ENCODE peak calls at places on chromosomes 11 and 22, in four cellular contexts. U, Z, R and C are unnamed samples.

GRCh38 chr22:49347376-49347775 is 480.3 kb downstream of the BRD1 start:
- DNase-seq in R (no peak), U (no peak), Z (no peak), C (no peak)

GRCh38 chr11:1502971-1503707 is 16.6 kb upstream of the MOB2 start:
- DNase-seq in U (no peak), R (no peak), Z (no peak), C (no peak)

GRCh38 chr22:41676134-41676533 is 12.5 kb downstream of the SNU13 start:
- DNase-seq in R (no peak), U (no peak), Z (no peak), C (no peak)

GRCh38 chr11:75781296-75781695 is 12.7 kb downstream of the DGAT2 start:
- DNase-seq in U (no peak), R (no peak), Z (no peak), C (no peak)

GRCh38 chr22:37196539-37197450 is 8.7 kb upstream of the C1QTNF6 start:
- DNase-seq in U (no peak), R (no peak), Z (peak), C (peak)

GRCh38 chr11:132913886-132914285 is 618.4 kb downstream of the OPCML start:
- DNase-seq in Z (no peak), U (no peak), R (no peak), C (no peak)

GRCh38 chr11:130369141-130369691 is 54.5 kb upstream of the ZBTB44 start:
- DNase-seq in U (no peak), R (no peak), Z (peak), C (no peak)

GRCh38 chr11:24264868-24265267 is 232.0 kb upstream of the LUZP2 start:
- DNase-seq in R (no peak), Z (no peak), U (no peak), C (no peak)

GRCh38 chr11:119874660-119875238 is 145.7 kb upstream of the NECTIN1 start:
- DNase-seq in R (no peak), U (no peak), Z (no peak), C (no peak)

GRCh38 chr11:13280777-13281176 is 3.2 kb downstream of the BMAL1 start:
- DNase-seq in U (no peak), R (no peak), Z (no peak), C (no peak)

GRCh38 chr11:103202048-103202651 is 92.9 kb downstream of the DYNC2H1 start:
- DNase-seq in R (no peak), Z (peak), U (no peak), C (peak)

GRCh38 chr11:102680945-102681344 is 24.6 kb downstream of the MMP27 start:
- DNase-seq in R (no peak), U (no peak), Z (peak), C (peak)

GRCh38 chr11:20162824-20163777 is 2.8 kb upstream of the DBX1 start:
- DNase-seq in U (no peak), Z (peak), R (no peak), C (peak)

GRCh38 chr11:102457056-102457677 is 4.6 kb upstream of the TMEM123 start:
- DNase-seq in U (no peak), Z (no peak), R (no peak), C (no peak)

GRCh38 chr11:116960916-116961315 is 123.5 kb upstream of the APOA1 start:
- DNase-seq in Z (peak), U (no peak), R (no peak), C (peak)

GRCh38 chr11:102929966-102930365 is 25.6 kb downstream of the MMP13 start:
- DNase-seq in R (no peak), Z (no peak), U (no peak), C (no peak)

GRCh38 chr11:10139656-10140055 is 154.4 kb downstream of the SBF2 start:
- DNase-seq in Z (peak), U (no peak), R (no peak), C (peak)

GRCh38 chr22:41857160-41857859 is 24.4 kb downstream of the SREBF2 start:
- DNase-seq in R (peak), U (peak), Z (peak), C (peak)

GRCh38 chr11:103091441-103091809 is 535 bp downstream of the DCUN1D5 start:
- DNase-seq in U (no peak), Z (peak), R (peak), C (peak)

GRCh38 chr11:91730620-91731019 is 494.0 kb upstream of the FAT3 start:
- DNase-seq in R (no peak), Z (no peak), U (no peak), C (no peak)

GRCh38 chr11:35619030-35619753 is 932 bp downstream of the FJX1 start:
- DNase-seq in Z (peak), R (no peak), U (peak), C (peak)

GRCh38 chr11:19777342-19778102 is 64.9 kb downstream of the NAV2 start:
- DNase-seq in Z (peak), U (no peak), R (no peak), C (peak)

GRCh38 chr22:37051629-37052385 is at the start of gene KCTD17:
- DNase-seq in U (peak), Z (peak), R (peak), C (peak)

GRCh38 chr11:94417386-94417987 is 16.3 kb upstream of the GPR83 start:
- DNase-seq in U (no peak), R (no peak), Z (peak), C (peak)

GRCh38 chr11:72334651-72335050 is 90.7 kb upstream of the PHOX2A start:
- DNase-seq in R (no peak), U (no peak), Z (no peak), C (no peak)

GRCh38 chr11:2752204-2752772 is 52.5 kb upstream of the KCNQ1OT1 start:
- DNase-seq in Z (no peak), R (no peak), U (no peak), C (peak)

GRCh38 chr11:68960299-68961071 is 20.3 kb downstream of the MRGPRD start:
- DNase-seq in U (no peak), Z (no peak), R (no peak), C (no peak)

GRCh38 chr11:69024509-69024908 is 11.5 kb upstream of the MRGPRF start:
- DNase-seq in Z (no peak), R (no peak), U (no peak), C (no peak)

GRCh38 chr11:94767292-94767690 is 865 bp upstream of the AMOTL1 start:
- DNase-seq in R (no peak), Z (no peak), U (no peak), C (no peak)

GRCh38 chr11:46305295-46305694 is 27.8 kb downstream of the CREB3L1 start:
- DNase-seq in Z (peak), U (no peak), R (no peak), C (peak)

GRCh38 chr11:14544611-14545010 is 24.4 kb upstream of the PSMA1 start:
- DNase-seq in Z (no peak), R (no peak), U (no peak), C (peak)

GRCh38 chr11:70901951-70902521 is 350.3 kb downstream of the SHANK2 start:
- DNase-seq in U (no peak), R (no peak), Z (no peak), C (no peak)

GRCh38 chr22:47218671-47219070 is 456.2 kb downstream of the TBC1D22A start:
- DNase-seq in R (no peak), Z (no peak), U (no peak), C (no peak)

GRCh38 chr22:22233081-22233480 is 11.5 kb upstream of the VPREB1 start:
- DNase-seq in U (no peak), Z (no peak), R (no peak), C (no peak)

GRCh38 chr11:128686745-128687177 is 7.1 kb upstream of the FLI1 start:
- DNase-seq in U (peak), R (peak), Z (peak), C (peak)

GRCh38 chr11:35796542-35796941 is 134.0 kb downstream of the TRIM44 start:
- DNase-seq in Z (no peak), U (no peak), R (no peak), C (peak)

GRCh38 chr11:57249384-57250319 is 12.6 kb upstream of the APLNR start:
- DNase-seq in R (no peak), U (peak), Z (peak), C (peak)